ENCODE peak calls at places on chromosome 4, in eight cellular contexts. One of them, this sample, is unnamed.

GRCh38 chr4:24988776-24989175 is 42.0 kb downstream of the LGI2 start:
- DNase-seq in C1 segment of cervical spinal cord: no peak
- DNase-seq in natural killer cell: no peak
- DNase-seq in mesendoderm: peak
- DNase-seq in foreskin melanocyte: peak
- DNase-seq in naive thymus-derived CD8-positive, alpha-beta T cell: no peak
- DNase-seq in trophoblast cell: peak
- DNase-seq in activated effector memory CD4-positive, alpha-beta T cell treated with anti-CD3 and anti-CD28 coated beads, Interleukin-2, amount 50 U/mL, for 16 hours: no peak
- DNase-seq in this sample: no peak

GRCh38 chr4:156779774-156780173 is 191.8 kb downstream of the PDGFC start:
- DNase-seq in C1 segment of cervical spinal cord: no peak
- DNase-seq in natural killer cell: no peak
- DNase-seq in mesendoderm: peak
- DNase-seq in foreskin melanocyte: no peak
- DNase-seq in naive thymus-derived CD8-positive, alpha-beta T cell: no peak
- DNase-seq in trophoblast cell: no peak
- DNase-seq in activated effector memory CD4-positive, alpha-beta T cell treated with anti-CD3 and anti-CD28 coated beads, Interleukin-2, amount 50 U/mL, for 16 hours: no peak
- DNase-seq in this sample: no peak

GRCh38 chr4:52038109-52038912 is at the start of gene SGCB:
- DNase-seq in C1 segment of cervical spinal cord: peak
- DNase-seq in natural killer cell: no peak
- DNase-seq in mesendoderm: peak
- DNase-seq in foreskin melanocyte: peak
- DNase-seq in naive thymus-derived CD8-positive, alpha-beta T cell: peak
- DNase-seq in trophoblast cell: peak
- DNase-seq in activated effector memory CD4-positive, alpha-beta T cell treated with anti-CD3 and anti-CD28 coated beads, Interleukin-2, amount 50 U/mL, for 16 hours: peak
- DNase-seq in this sample: no peak

GRCh38 chr4:3249681-3250437 is 900 bp downstream of the MSANTD1 start:
- DNase-seq in C1 segment of cervical spinal cord: no peak
- DNase-seq in natural killer cell: no peak
- DNase-seq in mesendoderm: no peak
- DNase-seq in foreskin melanocyte: no peak
- DNase-seq in naive thymus-derived CD8-positive, alpha-beta T cell: no peak
- DNase-seq in trophoblast cell: no peak
- DNase-seq in activated effector memory CD4-positive, alpha-beta T cell treated with anti-CD3 and anti-CD28 coated beads, Interleukin-2, amount 50 U/mL, for 16 hours: no peak
- DNase-seq in this sample: peak

GRCh38 chr4:123676550-123677229 is 280.1 kb downstream of the SPRY1 start:
- DNase-seq in C1 segment of cervical spinal cord: no peak
- DNase-seq in natural killer cell: no peak
- DNase-seq in mesendoderm: peak
- DNase-seq in foreskin melanocyte: no peak
- DNase-seq in naive thymus-derived CD8-positive, alpha-beta T cell: no peak
- DNase-seq in trophoblast cell: no peak
- DNase-seq in activated effector memory CD4-positive, alpha-beta T cell treated with anti-CD3 and anti-CD28 coated beads, Interleukin-2, amount 50 U/mL, for 16 hours: no peak
- DNase-seq in this sample: no peak

GRCh38 chr4:114694770-114695169 is 96.2 kb downstream of the UGT8 start:
- DNase-seq in C1 segment of cervical spinal cord: no peak
- DNase-seq in natural killer cell: no peak
- DNase-seq in mesendoderm: peak
- DNase-seq in foreskin melanocyte: peak
- DNase-seq in naive thymus-derived CD8-positive, alpha-beta T cell: no peak
- DNase-seq in trophoblast cell: peak
- DNase-seq in activated effector memory CD4-positive, alpha-beta T cell treated with anti-CD3 and anti-CD28 coated beads, Interleukin-2, amount 50 U/mL, for 16 hours: no peak
- DNase-seq in this sample: no peak

GRCh38 chr4:137735561-137736104 is 203.3 kb upstream of the PCDH18 start:
- DNase-seq in C1 segment of cervical spinal cord: no peak
- DNase-seq in natural killer cell: no peak
- DNase-seq in mesendoderm: no peak
- DNase-seq in foreskin melanocyte: no peak
- DNase-seq in naive thymus-derived CD8-positive, alpha-beta T cell: no peak
- DNase-seq in trophoblast cell: no peak
- DNase-seq in activated effector memory CD4-positive, alpha-beta T cell treated with anti-CD3 and anti-CD28 coated beads, Interleukin-2, amount 50 U/mL, for 16 hours: no peak
- DNase-seq in this sample: no peak

GRCh38 chr4:147760176-147760575 is 28.3 kb downstream of the ARHGAP10 start:
- DNase-seq in C1 segment of cervical spinal cord: no peak
- DNase-seq in natural killer cell: no peak
- DNase-seq in mesendoderm: no peak
- DNase-seq in foreskin melanocyte: no peak
- DNase-seq in naive thymus-derived CD8-positive, alpha-beta T cell: no peak
- DNase-seq in trophoblast cell: no peak
- DNase-seq in activated effector memory CD4-positive, alpha-beta T cell treated with anti-CD3 and anti-CD28 coated beads, Interleukin-2, amount 50 U/mL, for 16 hours: no peak
- DNase-seq in this sample: no peak

GRCh38 chr4:166622425-166622977 is 611.8 kb downstream of the SPOCK3 start:
- DNase-seq in C1 segment of cervical spinal cord: no peak
- DNase-seq in natural killer cell: no peak
- DNase-seq in mesendoderm: no peak
- DNase-seq in foreskin melanocyte: no peak
- DNase-seq in naive thymus-derived CD8-positive, alpha-beta T cell: no peak
- DNase-seq in trophoblast cell: peak
- DNase-seq in activated effector memory CD4-positive, alpha-beta T cell treated with anti-CD3 and anti-CD28 coated beads, Interleukin-2, amount 50 U/mL, for 16 hours: no peak
- DNase-seq in this sample: no peak

GRCh38 chr4:81493895-81494490 is 22.3 kb upstream of the RASGEF1B start:
- DNase-seq in C1 segment of cervical spinal cord: no peak
- DNase-seq in natural killer cell: no peak
- DNase-seq in mesendoderm: no peak
- DNase-seq in foreskin melanocyte: no peak
- DNase-seq in naive thymus-derived CD8-positive, alpha-beta T cell: no peak
- DNase-seq in trophoblast cell: peak
- DNase-seq in activated effector memory CD4-positive, alpha-beta T cell treated with anti-CD3 and anti-CD28 coated beads, Interleukin-2, amount 50 U/mL, for 16 hours: no peak
- DNase-seq in this sample: no peak

GRCh38 chr4:26204249-26204825 is 116.5 kb upstream of the RBPJ start:
- DNase-seq in C1 segment of cervical spinal cord: no peak
- DNase-seq in natural killer cell: no peak
- DNase-seq in mesendoderm: no peak
- DNase-seq in foreskin melanocyte: no peak
- DNase-seq in naive thymus-derived CD8-positive, alpha-beta T cell: no peak
- DNase-seq in trophoblast cell: no peak
- DNase-seq in activated effector memory CD4-positive, alpha-beta T cell treated with anti-CD3 and anti-CD28 coated beads, Interleukin-2, amount 50 U/mL, for 16 hours: peak
- DNase-seq in this sample: no peak

GRCh38 chr4:107931775-107932321 is 499 bp downstream of the CYP2U1 start:
- DNase-seq in C1 segment of cervical spinal cord: peak
- DNase-seq in natural killer cell: no peak
- DNase-seq in mesendoderm: no peak
- DNase-seq in foreskin melanocyte: no peak
- DNase-seq in naive thymus-derived CD8-positive, alpha-beta T cell: peak
- DNase-seq in trophoblast cell: no peak
- DNase-seq in activated effector memory CD4-positive, alpha-beta T cell treated with anti-CD3 and anti-CD28 coated beads, Interleukin-2, amount 50 U/mL, for 16 hours: peak
- DNase-seq in this sample: no peak

GRCh38 chr4:166003811-166004210 is 130.8 kb downstream of the TLL1 start:
- DNase-seq in C1 segment of cervical spinal cord: no peak
- DNase-seq in natural killer cell: no peak
- DNase-seq in mesendoderm: no peak
- DNase-seq in foreskin melanocyte: no peak
- DNase-seq in naive thymus-derived CD8-positive, alpha-beta T cell: no peak
- DNase-seq in trophoblast cell: no peak
- DNase-seq in activated effector memory CD4-positive, alpha-beta T cell treated with anti-CD3 and anti-CD28 coated beads, Interleukin-2, amount 50 U/mL, for 16 hours: no peak
- DNase-seq in this sample: no peak

GRCh38 chr4:53371843-53372521 is 5.5 kb upstream of the FIP1L1 start:
- DNase-seq in C1 segment of cervical spinal cord: no peak
- DNase-seq in natural killer cell: no peak
- DNase-seq in mesendoderm: no peak
- DNase-seq in foreskin melanocyte: no peak
- DNase-seq in naive thymus-derived CD8-positive, alpha-beta T cell: no peak
- DNase-seq in trophoblast cell: no peak
- DNase-seq in activated effector memory CD4-positive, alpha-beta T cell treated with anti-CD3 and anti-CD28 coated beads, Interleukin-2, amount 50 U/mL, for 16 hours: no peak
- DNase-seq in this sample: no peak

This sample was measured in CD14-positive monocyte.